ENCODE peak calls at places on chromosome 15, in ten cellular contexts. One of them, this sample, is unnamed.

GRCh38 chr15:67790610-67791319 is 34.5 kb upstream of the SKOR1 start:
- DNase-seq in cardiac fibroblast: no peak
- DNase-seq in smooth muscle cell of the brain vasculature: no peak
- DNase-seq in NCI-H460: no peak
- DNase-seq in stromal cell of bone marrow: no peak
- DNase-seq in epithelial cell of proximal tubule: no peak
- DNase-seq in psoas muscle: no peak
- DNase-seq in foreskin fibroblast: no peak
- DNase-seq in HCEC 1CT: no peak
- DNase-seq in pancreas: no peak
- DNase-seq in this sample: no peak

GRCh38 chr15:68492855-68493254 is 60.9 kb upstream of the ITGA11 start:
- DNase-seq in cardiac fibroblast: peak
- DNase-seq in smooth muscle cell of the brain vasculature: peak
- DNase-seq in NCI-H460: no peak
- DNase-seq in stromal cell of bone marrow: peak
- DNase-seq in epithelial cell of proximal tubule: peak
- DNase-seq in psoas muscle: peak
- DNase-seq in foreskin fibroblast: no peak
- DNase-seq in HCEC 1CT: no peak
- DNase-seq in pancreas: no peak
- DNase-seq in this sample: no peak

GRCh38 chr15:92020765-92021164 is 167.3 kb downstream of the SLCO3A1 start:
- DNase-seq in cardiac fibroblast: peak
- DNase-seq in smooth muscle cell of the brain vasculature: no peak
- DNase-seq in NCI-H460: no peak
- DNase-seq in stromal cell of bone marrow: no peak
- DNase-seq in epithelial cell of proximal tubule: no peak
- DNase-seq in psoas muscle: no peak
- DNase-seq in foreskin fibroblast: no peak
- DNase-seq in HCEC 1CT: peak
- DNase-seq in pancreas: no peak
- DNase-seq in this sample: no peak

GRCh38 chr15:60649845-60650548 is 171.1 kb upstream of the ICE2 start:
- DNase-seq in cardiac fibroblast: no peak
- DNase-seq in smooth muscle cell of the brain vasculature: peak
- DNase-seq in NCI-H460: no peak
- DNase-seq in stromal cell of bone marrow: no peak
- DNase-seq in epithelial cell of proximal tubule: no peak
- DNase-seq in psoas muscle: no peak
- DNase-seq in foreskin fibroblast: no peak
- DNase-seq in HCEC 1CT: no peak
- DNase-seq in pancreas: no peak
- DNase-seq in this sample: no peak

GRCh38 chr15:77225641-77226040 is 154.7 kb upstream of the TSPAN3 start:
- DNase-seq in cardiac fibroblast: peak
- DNase-seq in smooth muscle cell of the brain vasculature: no peak
- DNase-seq in NCI-H460: no peak
- DNase-seq in stromal cell of bone marrow: no peak
- DNase-seq in epithelial cell of proximal tubule: no peak
- DNase-seq in psoas muscle: no peak
- DNase-seq in foreskin fibroblast: no peak
- DNase-seq in HCEC 1CT: no peak
- DNase-seq in pancreas: no peak
- DNase-seq in this sample: no peak

GRCh38 chr15:75583689-75584088 is 4.6 kb upstream of the PTPN9 start:
- DNase-seq in cardiac fibroblast: no peak
- DNase-seq in smooth muscle cell of the brain vasculature: no peak
- DNase-seq in NCI-H460: no peak
- DNase-seq in stromal cell of bone marrow: no peak
- DNase-seq in epithelial cell of proximal tubule: no peak
- DNase-seq in psoas muscle: no peak
- DNase-seq in foreskin fibroblast: peak
- DNase-seq in HCEC 1CT: no peak
- DNase-seq in pancreas: no peak
- DNase-seq in this sample: no peak

GRCh38 chr15:96312641-96313335 is 17.7 kb upstream of the NR2F2 start:
- DNase-seq in cardiac fibroblast: no peak
- DNase-seq in smooth muscle cell of the brain vasculature: no peak
- DNase-seq in NCI-H460: no peak
- DNase-seq in stromal cell of bone marrow: no peak
- DNase-seq in epithelial cell of proximal tubule: no peak
- DNase-seq in psoas muscle: no peak
- DNase-seq in foreskin fibroblast: peak
- DNase-seq in HCEC 1CT: peak
- DNase-seq in pancreas: no peak
- DNase-seq in this sample: no peak

GRCh38 chr15:68616397-68616796 is 37.6 kb downstream of the CORO2B start:
- DNase-seq in cardiac fibroblast: no peak
- DNase-seq in smooth muscle cell of the brain vasculature: no peak
- DNase-seq in NCI-H460: no peak
- DNase-seq in stromal cell of bone marrow: no peak
- DNase-seq in epithelial cell of proximal tubule: no peak
- DNase-seq in psoas muscle: no peak
- DNase-seq in foreskin fibroblast: no peak
- DNase-seq in HCEC 1CT: no peak
- DNase-seq in pancreas: no peak
- DNase-seq in this sample: no peak

GRCh38 chr15:51155906-51156305 is 61.2 kb upstream of the TNFAIP8L3 start:
- DNase-seq in cardiac fibroblast: no peak
- DNase-seq in smooth muscle cell of the brain vasculature: no peak
- DNase-seq in NCI-H460: no peak
- DNase-seq in stromal cell of bone marrow: no peak
- DNase-seq in epithelial cell of proximal tubule: no peak
- DNase-seq in psoas muscle: no peak
- DNase-seq in foreskin fibroblast: no peak
- DNase-seq in HCEC 1CT: no peak
- DNase-seq in pancreas: no peak
- DNase-seq in this sample: no peak

GRCh38 chr15:99407716-99408115 is 156.4 kb downstream of the LRRC28 start:
- DNase-seq in cardiac fibroblast: no peak
- DNase-seq in smooth muscle cell of the brain vasculature: no peak
- DNase-seq in NCI-H460: no peak
- DNase-seq in stromal cell of bone marrow: no peak
- DNase-seq in epithelial cell of proximal tubule: no peak
- DNase-seq in psoas muscle: no peak
- DNase-seq in foreskin fibroblast: no peak
- DNase-seq in HCEC 1CT: no peak
- DNase-seq in pancreas: no peak
- DNase-seq in this sample: no peak

GRCh38 chr15:100078511-100079220 is 263.1 kb downstream of the ADAMTS17 start:
- DNase-seq in cardiac fibroblast: no peak
- DNase-seq in smooth muscle cell of the brain vasculature: no peak
- DNase-seq in NCI-H460: no peak
- DNase-seq in stromal cell of bone marrow: no peak
- DNase-seq in epithelial cell of proximal tubule: no peak
- DNase-seq in psoas muscle: no peak
- DNase-seq in foreskin fibroblast: no peak
- DNase-seq in HCEC 1CT: no peak
- DNase-seq in pancreas: no peak
- DNase-seq in this sample: no peak

GRCh38 chr15:57444877-57445513 is 68.7 kb downstream of the CGNL1 start:
- DNase-seq in cardiac fibroblast: peak
- DNase-seq in smooth muscle cell of the brain vasculature: no peak
- DNase-seq in NCI-H460: peak
- DNase-seq in stromal cell of bone marrow: no peak
- DNase-seq in epithelial cell of proximal tubule: no peak
- DNase-seq in psoas muscle: no peak
- DNase-seq in foreskin fibroblast: peak
- DNase-seq in HCEC 1CT: no peak
- DNase-seq in pancreas: no peak
- DNase-seq in this sample: no peak

GRCh38 chr15:48785195-48785594 is 25.7 kb downstream of the CEP152 start:
- DNase-seq in cardiac fibroblast: no peak
- DNase-seq in smooth muscle cell of the brain vasculature: no peak
- DNase-seq in NCI-H460: no peak
- DNase-seq in stromal cell of bone marrow: no peak
- DNase-seq in epithelial cell of proximal tubule: no peak
- DNase-seq in psoas muscle: peak
- DNase-seq in foreskin fibroblast: no peak
- DNase-seq in HCEC 1CT: no peak
- DNase-seq in pancreas: no peak
- DNase-seq in this sample: no peak

GRCh38 chr15:67125589-67126502 is 60.4 kb downstream of the SMAD3 start:
- DNase-seq in cardiac fibroblast: peak
- DNase-seq in smooth muscle cell of the brain vasculature: peak
- DNase-seq in NCI-H460: peak
- DNase-seq in stromal cell of bone marrow: peak
- DNase-seq in epithelial cell of proximal tubule: no peak
- DNase-seq in psoas muscle: peak
- DNase-seq in foreskin fibroblast: peak
- DNase-seq in HCEC 1CT: peak
- DNase-seq in pancreas: no peak
- DNase-seq in this sample: no peak

GRCh38 chr15:95259513-95259912 is 1028.2 kb downstream of the MCTP2 start:
- DNase-seq in cardiac fibroblast: peak
- DNase-seq in smooth muscle cell of the brain vasculature: peak
- DNase-seq in NCI-H460: peak
- DNase-seq in stromal cell of bone marrow: peak
- DNase-seq in epithelial cell of proximal tubule: no peak
- DNase-seq in psoas muscle: peak
- DNase-seq in foreskin fibroblast: peak
- DNase-seq in HCEC 1CT: peak
- DNase-seq in pancreas: no peak
- DNase-seq in this sample: peak

GRCh38 chr15:69604050-69604378 is 151.4 kb downstream of the RPLP1 start:
- DNase-seq in cardiac fibroblast: no peak
- DNase-seq in smooth muscle cell of the brain vasculature: no peak
- DNase-seq in NCI-H460: no peak
- DNase-seq in stromal cell of bone marrow: no peak
- DNase-seq in epithelial cell of proximal tubule: no peak
- DNase-seq in psoas muscle: no peak
- DNase-seq in foreskin fibroblast: no peak
- DNase-seq in HCEC 1CT: no peak
- DNase-seq in pancreas: no peak
- DNase-seq in this sample: no peak

GRCh38 chr15:79595995-79596622 is 164.0 kb downstream of the MINAR1 start:
- DNase-seq in cardiac fibroblast: peak
- DNase-seq in smooth muscle cell of the brain vasculature: peak
- DNase-seq in NCI-H460: peak
- DNase-seq in stromal cell of bone marrow: peak
- DNase-seq in epithelial cell of proximal tubule: peak
- DNase-seq in psoas muscle: no peak
- DNase-seq in foreskin fibroblast: peak
- DNase-seq in HCEC 1CT: peak
- DNase-seq in pancreas: no peak
- DNase-seq in this sample: peak

GRCh38 chr15:99566157-99566900 is 545 bp downstream of the MEF2A start:
- DNase-seq in cardiac fibroblast: no peak
- DNase-seq in smooth muscle cell of the brain vasculature: no peak
- DNase-seq in NCI-H460: no peak
- DNase-seq in stromal cell of bone marrow: no peak
- DNase-seq in epithelial cell of proximal tubule: no peak
- DNase-seq in psoas muscle: peak
- DNase-seq in foreskin fibroblast: peak
- DNase-seq in HCEC 1CT: no peak
- DNase-seq in pancreas: peak
- DNase-seq in this sample: no peak

GRCh38 chr15:45417303-45417950 is 39.1 kb upstream of the GATM start:
- DNase-seq in cardiac fibroblast: no peak
- DNase-seq in smooth muscle cell of the brain vasculature: no peak
- DNase-seq in NCI-H460: no peak
- DNase-seq in stromal cell of bone marrow: no peak
- DNase-seq in epithelial cell of proximal tubule: no peak
- DNase-seq in psoas muscle: no peak
- DNase-seq in foreskin fibroblast: no peak
- DNase-seq in HCEC 1CT: no peak
- DNase-seq in pancreas: no peak
- DNase-seq in this sample: no peak

GRCh38 chr15:40471105-40471777 is 457 bp downstream of the CHST14 start:
- DNase-seq in cardiac fibroblast: peak
- DNase-seq in smooth muscle cell of the brain vasculature: no peak
- DNase-seq in NCI-H460: no peak
- DNase-seq in stromal cell of bone marrow: no peak
- DNase-seq in epithelial cell of proximal tubule: no peak
- DNase-seq in psoas muscle: peak
- DNase-seq in foreskin fibroblast: peak
- DNase-seq in HCEC 1CT: no peak
- DNase-seq in pancreas: peak
- DNase-seq in this sample: no peak

GRCh38 chr15:69398541-69398940 is 15.6 kb upstream of the KIF23 start:
- DNase-seq in cardiac fibroblast: no peak
- DNase-seq in smooth muscle cell of the brain vasculature: no peak
- DNase-seq in NCI-H460: no peak
- DNase-seq in stromal cell of bone marrow: peak
- DNase-seq in epithelial cell of proximal tubule: no peak
- DNase-seq in psoas muscle: no peak
- DNase-seq in foreskin fibroblast: peak
- DNase-seq in HCEC 1CT: peak
- DNase-seq in pancreas: no peak
- DNase-seq in this sample: no peak